ENCODE peak calls at places on chromosomes 11 and 22, in six cellular contexts. Y, X, Z, E, H and I are unnamed samples.

GRCh38 chr11:26043665-26044064 is 288.3 kb upstream of the ANO3 start:
- DNase-seq in Y (no peak), X (no peak), Z (no peak), E (no peak), H (no peak), I (no peak)

GRCh38 chr11:1198766-1199688 is 23.8 kb upstream of the MUC5B start:
- DNase-seq in Y (peak; percentile 53), X (peak; percentile 65), Z (no peak), E (peak; percentile 45), H (no peak), I (no peak)

GRCh38 chr11:135069043-135069442 is 657.0 kb upstream of the B3GAT1 start:
- DNase-seq in Y (no peak), X (no peak), Z (no peak), E (no peak), H (no peak), I (no peak)

GRCh38 chr11:31764186-31764730 is 46.9 kb downstream of the PAX6 start:
- DNase-seq in Y (no peak), X (no peak), Z (no peak), E (no peak), H (no peak), I (no peak)

GRCh38 chr11:27184458-27185312 is 144.1 kb downstream of the BBOX1 start:
- DNase-seq in Y (no peak), X (no peak), Z (no peak), E (no peak), H (no peak), I (no peak)

GRCh38 chr22:19325296-19325950 is 33.9 kb upstream of the CLTCL1 start:
- DNase-seq in Y (no peak), X (no peak), Z (peak; percentile 42), E (no peak), H (no peak), I (peak; percentile 88)

GRCh38 chr11:24383137-24383536 is 113.7 kb upstream of the LUZP2 start:
- DNase-seq in Y (no peak), X (no peak), Z (no peak), E (no peak), H (no peak), I (no peak)

GRCh38 chr11:38543311-38543710 is 1945.3 kb upstream of the RAG2 start:
- DNase-seq in Y (no peak), X (no peak), Z (peak; percentile 16), E (no peak), H (no peak), I (peak; percentile 2)

GRCh38 chr22:24414523-24414922 is 12.9 kb upstream of the ADORA2A start:
- DNase-seq in Y (no peak), X (no peak), Z (no peak), E (peak; percentile 45), H (no peak), I (no peak)

GRCh38 chr11:129694538-129694937 is 121.1 kb upstream of the TMEM45B start:
- DNase-seq in Y (no peak), X (peak; percentile 54), Z (no peak), E (no peak), H (no peak), I (no peak)

GRCh38 chr22:42365337-42365865 is 66.8 kb downstream of the NFAM1 start:
- DNase-seq in Y (no peak), X (no peak), Z (no peak), E (no peak), H (no peak), I (no peak)

GRCh38 chr22:35678836-35679235 is 30.6 kb downstream of the APOL6 start:
- DNase-seq in Y (no peak), X (no peak), Z (no peak), E (no peak), H (no peak), I (no peak)

GRCh38 chr11:12286606-12287005 is 90.8 kb upstream of the PARVA start:
- DNase-seq in Y (no peak), X (no peak), Z (no peak), E (no peak), H (no peak), I (no peak)

GRCh38 chr11:78795862-78796261 is 221.2 kb upstream of the NARS2 start:
- DNase-seq in Y (no peak), X (no peak), Z (no peak), E (no peak), H (no peak), I (no peak)

GRCh38 chr11:10304495-10305261 is at the start of gene ADM:
- DNase-seq in Y (peak; percentile 96), X (peak; percentile 91), Z (peak; percentile 93), E (peak; percentile 93), H (peak; percentile 97), I (peak; percentile 89)

GRCh38 chr22:29031236-29031982 is 30.2 kb downstream of the C22orf31 start:
- DNase-seq in Y (peak; percentile 89), X (peak; percentile 71), Z (peak; percentile 90), E (peak; percentile 62), H (peak; percentile 91), I (peak; percentile 99)

GRCh38 chr11:27385245-27385644 is 22.2 kb upstream of the CCDC34 start:
- DNase-seq in Y (no peak), X (no peak), Z (peak; percentile 83), E (no peak), H (peak; percentile 36), I (peak; percentile 85)

DNA sequence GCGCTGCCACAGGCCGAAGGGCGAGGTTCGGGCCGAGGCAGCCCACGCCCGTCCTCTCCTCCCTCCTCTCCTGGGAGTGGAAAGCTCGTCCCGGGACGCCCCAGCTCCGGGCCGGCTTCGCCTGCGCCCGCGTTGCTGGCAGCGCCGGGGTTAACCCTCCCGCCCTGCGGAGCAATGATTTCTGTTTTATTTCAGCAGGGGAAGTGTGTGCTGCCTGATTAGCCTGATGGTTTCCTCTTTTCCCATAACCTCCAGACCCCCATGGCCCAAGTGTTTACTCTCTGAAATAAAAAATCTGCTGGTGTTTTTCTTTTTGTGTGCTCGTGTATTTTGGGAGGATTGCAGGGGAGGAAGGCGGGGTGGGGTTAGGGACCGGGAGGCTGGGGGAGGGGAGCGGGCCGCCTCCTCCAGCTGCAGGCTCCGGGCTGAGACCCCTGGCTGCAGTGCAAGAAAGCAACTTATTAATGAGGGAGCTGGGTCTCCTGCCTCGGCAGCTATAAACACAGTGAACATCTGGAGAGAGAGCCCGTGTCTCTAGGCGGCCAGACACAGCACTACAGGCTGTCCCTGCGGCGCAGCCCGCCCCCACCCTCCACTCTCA is 38.6 kb downstream of the ETS1 start:
- DNase-seq in Y (no peak), X (peak; percentile 76), Z (no peak), E (peak; percentile 74), H (no peak), I (peak; percentile 48)
- TF ChIP-seq CTCF in Y (no peak), X (no peak), Z (no peak), E (no peak), H (no peak), I (no peak)

DNA sequence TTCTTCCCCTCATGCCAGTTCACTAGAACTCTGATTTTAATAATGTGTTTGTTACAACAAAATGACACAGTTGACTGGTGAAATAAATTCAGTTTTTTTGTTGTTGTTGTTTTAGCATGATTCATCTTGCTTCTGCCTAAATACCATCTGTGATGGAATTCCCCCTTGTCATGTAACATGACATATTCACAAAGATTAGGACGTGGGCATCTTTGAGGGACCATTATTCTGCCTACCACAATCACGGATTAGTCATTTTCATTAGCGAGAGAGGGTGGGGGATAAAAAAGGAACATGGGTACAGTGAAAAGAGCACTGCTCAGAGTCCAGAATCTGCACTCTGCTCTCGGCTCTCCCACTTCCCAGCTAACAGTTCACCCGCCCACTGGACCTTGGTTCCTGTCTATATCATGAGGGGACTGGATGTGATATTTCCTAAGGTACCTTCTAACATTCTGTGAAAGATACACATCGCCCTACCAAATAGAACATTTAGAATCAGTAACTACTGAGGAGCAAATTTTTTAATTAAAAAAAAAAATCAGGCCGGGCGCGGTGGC is 11.3 kb downstream of the HTATIP2 start:
- DNase-seq in Y (no peak), X (no peak), Z (no peak), E (peak; percentile 70), H (no peak), I (peak; percentile 51)
- H3K4me3 ChIP-seq in Y (no peak overlapping the region), X (no peak overlapping the region), Z (no peak overlapping the region), E (no peak overlapping the region), H (no peak overlapping the region), I (no peak overlapping the region)

DNA sequence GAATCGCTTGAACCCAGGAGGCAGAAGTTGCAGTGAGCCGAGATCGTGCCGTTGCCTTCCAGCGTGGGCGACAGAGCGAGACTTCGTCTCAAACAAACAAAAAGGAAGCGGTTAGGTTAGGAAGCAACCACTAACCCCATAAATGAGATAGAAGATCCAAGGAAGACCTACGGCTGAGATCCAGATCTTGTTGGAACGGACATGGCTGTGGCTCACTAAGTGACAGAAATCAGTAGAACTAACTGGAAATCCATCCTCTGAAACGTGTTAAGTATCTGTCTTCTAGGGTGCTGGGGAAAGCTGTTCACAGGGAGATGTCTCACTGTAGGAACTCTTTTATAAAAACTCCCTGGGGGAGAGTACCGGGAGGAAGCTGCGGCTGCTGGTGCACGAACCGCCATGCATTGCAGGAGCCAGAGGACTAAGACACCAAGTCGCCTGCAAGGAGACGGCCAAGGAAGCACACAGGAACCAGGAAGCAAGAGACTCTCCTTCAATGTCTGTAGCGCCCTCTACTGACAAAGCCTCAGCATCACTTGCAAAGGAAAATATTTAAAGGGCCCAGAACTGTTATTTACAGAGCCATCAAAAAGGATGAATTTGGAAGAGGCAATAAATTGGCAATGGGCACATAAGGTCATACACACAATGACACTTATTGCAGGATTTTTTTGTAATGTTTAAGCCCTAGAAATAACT is 16.9 kb upstream of the SPTY2D1 start:
- DNase-seq in Y (no peak), X (no peak), Z (peak; percentile 83), E (peak; percentile 81), H (peak; percentile 80), I (peak; percentile 76)
- TF ChIP-seq CTCF in Y (peak; percentile 43), X (peak; percentile 63), Z (peak; percentile 81), E (peak; percentile 67), H (peak; percentile 45), I (peak; percentile 79)

GRCh38 chr11:63240098-63240497 is 3.3 kb downstream of the SLC22A25 start:
- DNase-seq in Y (no peak), X (no peak), Z (peak; percentile 14), E (no peak), H (no peak), I (no peak)

GRCh38 chr11:63242089-63242762 is 1.2 kb downstream of the SLC22A25 start:
- DNase-seq in Y (no peak), X (no peak), Z (no peak), E (no peak), H (no peak), I (no peak)

GRCh38 chr11:63237413-63237812 is 6.0 kb downstream of the SLC22A25 start:
- DNase-seq in Y (no peak), X (no peak), Z (no peak), E (no peak), H (no peak), I (no peak)

GRCh38 chr11:63240791-63241379 is 2.5 kb downstream of the SLC22A25 start:
- DNase-seq in Y (no peak), X (no peak), Z (no peak), E (no peak), H (no peak), I (no peak)

DNA sequence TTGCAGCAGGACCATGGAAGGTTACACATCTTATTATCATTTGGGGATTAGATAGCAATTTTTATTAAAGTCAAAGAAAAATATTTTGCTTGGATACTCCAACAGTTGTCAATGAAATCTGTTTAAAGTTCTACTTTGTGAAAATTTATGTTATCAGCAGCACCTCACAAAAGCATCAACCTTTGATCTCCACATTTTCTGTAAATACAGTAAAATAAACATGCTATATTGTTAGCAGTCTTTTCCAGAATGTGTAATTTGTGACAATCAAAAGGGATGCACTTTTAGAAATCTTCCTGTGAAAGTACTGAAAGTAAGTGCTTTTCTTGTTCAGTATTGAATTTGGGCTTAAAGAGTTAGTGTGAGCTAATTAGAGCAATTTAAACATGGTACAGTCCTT is 4.1 kb downstream of the SLC22A25 start:
- DNase-seq in Y (no peak), X (no peak), Z (no peak), E (no peak), H (no peak), I (no peak)
- H3K4me3 ChIP-seq in Y (no peak overlapping the region), X (no peak overlapping the region), Z (no peak overlapping the region), E (no peak overlapping the region), H (no peak overlapping the region), I (no peak overlapping the region)